ENCODE peak calls at places on chromosome 20, in five cellular contexts. S, U, Q, T and E are unnamed samples.

GRCh38 chr20:36386236-36386635 is 80.1 kb downstream of the DLGAP4 start:
- DNase-seq in S (no peak), U (no peak), Q (no peak), T (no peak), E (no peak)

GRCh38 chr20:33917813-33918525 is 75.7 kb upstream of the RALY start:
- DNase-seq in S (no peak), U (no peak), Q (no peak), T (no peak), E (no peak)

GRCh38 chr20:45833030-45833882 is at the start of gene SNX21:
- DNase-seq in S (peak; percentile 77), U (peak; percentile 81), Q (peak; percentile 84), T (no peak), E (peak; percentile 71)

GRCh38 chr20:8431538-8432434 is 299.7 kb downstream of the PLCB1 start:
- DNase-seq in S (no peak), U (no peak), Q (peak; percentile 21), T (no peak), E (peak; percentile 21)

GRCh38 chr20:4062721-4063606 is 47.6 kb upstream of the RNF24 start:
- DNase-seq in S (no peak), U (no peak), Q (no peak), T (no peak), E (no peak)

GRCh38 chr20:10710995-10711775 is 37.4 kb upstream of the JAG1 start:
- DNase-seq in S (peak; percentile 38), U (peak; percentile 94), Q (no peak), T (no peak), E (peak; percentile 70)

GRCh38 chr20:45346291-45346718 is 1.9 kb downstream of the SDC4 start:
- DNase-seq in S (no peak), U (no peak), Q (no peak), T (no peak), E (no peak)

GRCh38 chr20:43821795-43822194 is 92.9 kb upstream of the TOX2 start:
- DNase-seq in S (no peak), U (no peak), Q (no peak), T (no peak), E (no peak)

GRCh38 chr20:62734881-62735280 is 26.2 kb downstream of the NTSR1 start:
- DNase-seq in S (no peak), U (no peak), Q (no peak), T (no peak), E (no peak)

GRCh38 chr20:53866787-53867740 is 203.3 kb downstream of the BCAS1 start:
- DNase-seq in S (no peak), U (no peak), Q (no peak), T (no peak), E (no peak)

GRCh38 chr20:11451793-11452291 is 465.9 kb upstream of the BTBD3 start:
- DNase-seq in S (no peak), U (no peak), Q (no peak), T (peak; percentile 26), E (no peak)

GRCh38 chr20:44159711-44160110 is 27.3 kb downstream of the JPH2 start:
- DNase-seq in S (no peak), U (no peak), Q (no peak), T (no peak), E (no peak)

GRCh38 chr20:4949833-4950178 is 51.5 kb downstream of the SLC23A2 start:
- DNase-seq in S (no peak), U (peak; percentile 46), Q (no peak), T (no peak), E (peak; percentile 44)

GRCh38 chr20:36865861-36866149 is 10.1 kb upstream of the TLDC2 start:
- DNase-seq in S (no peak), U (no peak), Q (no peak), T (no peak), E (no peak)

GRCh38 chr20:59331721-59332329 is 31.4 kb downstream of the EDN3 start:
- DNase-seq in S (no peak), U (no peak), Q (no peak), T (no peak), E (no peak)

GRCh38 chr20:20546402-20546801 is 166.0 kb downstream of the RALGAPA2 start:
- DNase-seq in S (no peak), U (no peak), Q (no peak), T (no peak), E (no peak)

GRCh38 chr20:58612021-58612700 is 38.9 kb upstream of the STX16 start:
- DNase-seq in S (peak; percentile 32), U (no peak), Q (no peak), T (no peak), E (no peak)

GRCh38 chr20:57514273-57514751 is 10.6 kb downstream of the CTCFL start:
- DNase-seq in S (peak; percentile 76), U (peak; percentile 73), Q (peak; percentile 52), T (peak; percentile 58), E (peak; percentile 69)

GRCh38 chr20:63106108-63106764 is 99.5 kb upstream of the BHLHE23 start:
- DNase-seq in S (peak; percentile 89), U (peak; percentile 34), Q (no peak), T (no peak), E (peak; percentile 69)

GRCh38 chr20:13302647-13303425 is 81.8 kb downstream of the ISM1 start:
- DNase-seq in S (no peak), U (peak; percentile 44), Q (no peak), T (peak; percentile 4), E (no peak)

GRCh38 chr20:31870703-31871601 is 518 bp downstream of the TTLL9 start:
- DNase-seq in S (peak; percentile 35), U (no peak), Q (no peak), T (no peak), E (no peak)

GRCh38 chr20:57849126-57849867 is 139.5 kb upstream of the PMEPA1 start:
- DNase-seq in S (no peak), U (no peak), Q (no peak), T (no peak), E (no peak)

GRCh38 chr20:373171-373890 is 7.2 kb upstream of the TRIB3 start:
- DNase-seq in S (no peak), U (peak; percentile 93), Q (no peak), T (peak; percentile 73), E (no peak)

GRCh38 chr20:12053348-12053747 is 135.7 kb downstream of the BTBD3 start:
- DNase-seq in S (no peak), U (no peak), Q (no peak), T (no peak), E (no peak)

GRCh38 chr20:61524956-61525666 is 273.1 kb downstream of the CDH4 start:
- DNase-seq in S (no peak), U (no peak), Q (no peak), T (no peak), E (no peak)

GRCh38 chr20:17622086-17622850 is 52.4 kb downstream of the DSTN start:
- DNase-seq in S (peak; percentile 21), U (no peak), Q (peak; percentile 8), T (no peak), E (peak; percentile 4)

GRCh38 chr20:40160151-40160550 is 528.9 kb downstream of the MAFB start:
- DNase-seq in S (peak; percentile 27), U (peak; percentile 55), Q (peak; percentile 18), T (peak; percentile 1), E (peak; percentile 33)

GRCh38 chr20:23081263-23081811 is 4.8 kb downstream of the CD93 start:
- DNase-seq in S (no peak), U (no peak), Q (no peak), T (no peak), E (no peak)
- H3K4me1 ChIP-seq in S (no peaks in the 10 kb centered on the region), U (no peaks in the 10 kb centered on the region), Q (no peaks in the 10 kb centered on the region), T (no peaks in the 10 kb centered on the region), E (no peaks in the 10 kb centered on the region)

DNA sequence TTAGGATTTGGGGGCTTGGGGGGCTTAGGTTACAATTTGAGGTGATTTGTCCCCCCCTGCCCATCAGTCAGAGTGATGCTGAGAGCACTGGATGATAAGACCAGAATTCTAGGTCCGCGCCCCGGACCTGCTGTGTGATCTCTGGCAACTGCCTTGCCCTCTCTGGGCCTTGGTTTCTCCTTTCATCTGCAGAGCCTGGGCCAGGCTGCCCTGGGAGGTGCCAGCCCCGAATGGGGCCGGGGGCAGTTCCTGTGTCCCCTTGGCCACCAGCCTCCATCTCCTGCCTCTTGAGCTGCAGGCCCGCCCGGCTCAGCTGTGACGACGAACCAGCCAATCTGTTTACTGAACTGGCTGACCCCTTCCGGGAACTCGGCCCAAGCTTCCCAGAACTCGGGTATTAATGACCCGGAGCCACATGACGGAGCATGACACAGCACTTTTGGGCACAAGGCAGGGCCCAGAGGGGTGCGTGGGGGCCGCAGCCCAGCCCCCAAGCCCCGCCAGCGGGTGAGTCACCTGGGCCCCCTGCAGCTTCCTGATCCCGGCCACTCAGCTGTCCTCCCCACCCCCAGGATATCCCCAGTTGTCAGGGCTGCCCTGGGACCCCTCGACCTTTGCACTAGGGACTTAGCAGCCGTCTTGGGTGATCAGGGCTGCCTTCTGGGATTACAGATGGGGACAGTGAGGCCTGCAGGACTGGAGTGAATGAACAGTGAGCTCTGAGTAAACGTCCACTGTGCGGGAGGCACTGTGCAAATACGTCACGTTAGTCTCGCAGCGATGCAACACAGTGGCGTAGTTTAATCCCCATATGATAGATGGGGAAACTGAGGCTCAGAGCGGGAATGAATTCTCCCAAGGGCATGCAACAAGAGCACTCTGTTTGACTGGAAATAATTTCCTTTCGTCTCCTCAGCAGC is 102.0 kb downstream of the CEBPB start:
- DNase-seq in S (peak; percentile 91), U (peak; percentile 97), Q (peak; percentile 97), T (no peak), E (peak; percentile 93)
- TF ChIP-seq POLR2A in S (no peak), U (no peak), Q (no peak), T (no peak), E (no peak)

GRCh38 chr20:48729538-48729937 is 98.3 kb downstream of the PREX1 start:
- DNase-seq in S (no peak), U (no peak), Q (no peak), T (no peak), E (no peak)
- H3K4me1 ChIP-seq in S (peaks cover 9% of the 10 kb centered on the region), U (peaks cover 11% of the 10 kb centered on the region), Q (no peaks in the 10 kb centered on the region), T (no peaks in the 10 kb centered on the region), E (no peaks in the 10 kb centered on the region)

GRCh38 chr20:49814057-49814675 is 1.5 kb downstream of the SLC9A8 start:
- DNase-seq in S (no peak), U (no peak), Q (no peak), T (no peak), E (no peak)

GRCh38 chr20:49811825-49812462 is 684 bp upstream of the SLC9A8 start:
- DNase-seq in S (no peak), U (no peak), Q (no peak), T (no peak), E (no peak)

GRCh38 chr20:49813305-49813974 is 812 bp downstream of the SLC9A8 start:
- DNase-seq in S (no peak), U (no peak), Q (no peak), T (no peak), E (no peak)

GRCh38 chr20:49810491-49811190 is 2.0 kb upstream of the SLC9A8 start:
- DNase-seq in S (no peak), U (no peak), Q (no peak), T (no peak), E (no peak)

DNA sequence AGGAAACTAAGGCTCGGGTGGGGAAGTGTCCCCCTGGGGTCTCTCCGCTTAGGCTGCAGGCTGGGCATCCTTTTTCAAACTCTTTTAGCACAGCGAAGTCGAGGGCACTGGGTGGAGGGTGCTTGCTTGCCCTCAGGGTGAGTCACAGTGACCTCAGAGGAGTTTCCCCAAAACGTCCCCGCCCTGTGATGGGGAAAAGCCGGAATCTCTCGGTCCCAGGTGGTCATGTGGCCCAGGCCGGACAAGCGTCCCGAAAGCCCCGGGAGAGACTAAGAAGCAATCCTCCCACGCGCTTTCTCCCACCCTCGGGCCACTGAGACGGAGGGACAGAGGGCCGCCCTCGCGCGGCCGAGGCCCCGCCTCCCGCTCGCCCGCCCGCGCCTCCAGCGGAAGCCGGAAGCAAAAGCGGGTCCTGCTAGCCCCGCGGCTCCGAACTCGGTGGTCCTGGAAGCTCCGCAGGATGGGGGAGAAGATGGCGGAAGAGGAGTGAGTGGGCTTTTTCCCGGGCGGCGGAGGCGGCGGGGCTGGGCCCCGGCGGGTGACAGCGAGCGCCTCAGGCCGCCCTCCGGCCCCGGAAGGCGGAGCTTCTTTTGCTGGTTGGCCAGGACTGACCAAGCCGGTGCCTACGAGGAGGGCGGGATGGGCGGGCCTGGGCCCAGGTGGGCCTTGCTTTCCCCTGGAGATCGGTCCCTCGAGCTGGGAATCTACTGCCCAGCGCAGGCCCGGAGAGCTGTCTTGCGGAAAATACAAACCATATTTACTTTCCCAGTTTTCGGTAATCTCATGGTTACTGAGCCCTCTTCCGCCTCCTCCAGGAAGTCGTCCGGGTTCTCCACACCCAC is at the start of gene SLC9A8:
- DNase-seq in S (peak; percentile 83), U (peak; percentile 90), Q (peak; percentile 59), T (peak; percentile 58), E (peak; percentile 80)
- TF ChIP-seq POLR2A in S (no peak), U (peak; percentile 61), Q (peak; percentile 13), T (peak; percentile 52), E (peak; percentile 75)